ENCODE peak calls at places on chromosome 10, in seven cellular contexts. A is GM23248; C is CD4-positive, alpha-beta T cell; F is NCI-H460; E is NCI-H1092; R is AG09319; O is HFF-Myc. U is an unnamed sample.
A peak's percentile ranks its signal among the peaks of the same experiment; 100 is the strongest.

GRCh38 chr10:21317902-21318301 is 207.6 kb downstream of the SKIDA1 start:
- DNase-seq in R (peak; percentile 36), O (peak; percentile 72), C (no peak), A (peak; percentile 73), F (no peak), E (no peak), U (no peak)

GRCh38 chr10:21694646-21695045 is 160.6 kb downstream of the MLLT10 start:
- DNase-seq in F (no peak), A (no peak), C (no peak), O (peak; percentile 26), R (no peak), E (no peak), U (no peak)

GRCh38 chr10:116147162-116147906 is 125.7 kb downstream of the GFRA1 start:
- DNase-seq in A (no peak), F (no peak), C (no peak), R (no peak), E (no peak), O (no peak), U (no peak)

GRCh38 chr10:31759124-31759798 is 169.4 kb downstream of the ARHGAP12 start:
- DNase-seq in A (peak; percentile 88), F (peak; percentile 38), O (no peak), E (peak; percentile 17), R (no peak), C (no peak), U (peak; percentile 22)

GRCh38 chr10:57188846-57189245 is 827.8 kb upstream of the ZWINT start:
- DNase-seq in E (no peak), A (no peak), F (no peak), O (no peak), R (no peak), C (no peak), U (no peak)

GRCh38 chr10:86758231-86759072 is 2.0 kb downstream of the BMPR1A start:
- DNase-seq in O (no peak), E (no peak), F (no peak), A (peak; percentile 50), R (no peak), C (no peak), U (no peak)

GRCh38 chr10:97861924-97862323 is 12.3 kb downstream of the GOLGA7B start:
- DNase-seq in R (no peak), F (no peak), E (no peak), A (no peak), C (no peak), O (no peak), U (no peak)

GRCh38 chr10:28180654-28181053 is 122.2 kb downstream of the MPP7 start:
- DNase-seq in F (no peak), E (no peak), C (no peak), A (peak; percentile 23), O (no peak), R (no peak), U (no peak)

GRCh38 chr10:106513328-106513727 is 651.2 kb downstream of the SORCS1 start:
- DNase-seq in R (no peak), O (no peak), F (peak; percentile 89), E (no peak), C (no peak), A (no peak), U (no peak)

GRCh38 chr10:129872001-129872400 is 92.1 kb downstream of the EBF3 start:
- DNase-seq in C (no peak), E (no peak), A (no peak), F (no peak), R (no peak), O (no peak), U (no peak)

GRCh38 chr10:95319239-95319638 is 28.4 kb upstream of the PDLIM1 start:
- DNase-seq in O (no peak), E (no peak), C (no peak), F (no peak), R (no peak), A (peak; percentile 26), U (no peak)

GRCh38 chr10:89838002-89838615 is 136.7 kb downstream of the KIF20B start:
- DNase-seq in E (no peak), R (no peak), O (no peak), C (no peak), F (no peak), A (peak; percentile 3), U (no peak)

GRCh38 chr10:103153302-103153759 is 39.7 kb downstream of the NT5C2 start:
- DNase-seq in E (no peak), O (no peak), C (no peak), R (no peak), A (peak; percentile 44), F (no peak), U (no peak)

GRCh38 chr10:114024876-114025609 is 18.6 kb upstream of the ADRB1 start:
- DNase-seq in E (no peak), A (peak; percentile 29), F (peak; percentile 22), C (no peak), R (peak; percentile 15), O (no peak), U (no peak)

GRCh38 chr10:127345231-127345965 is 149.0 kb upstream of the INSYN2A start:
- DNase-seq in C (no peak), F (no peak), A (no peak), E (peak; percentile 35), O (no peak), R (no peak), U (no peak)